ENCODE peak calls at places on chromosomes 3 and 15, in seven cellular contexts. O is upper lobe of right lung, K is GM06990, Z is Calu3, U is fibroblast of lung, I is mesothelial cell of epicardium, S is pancreas. L is an unnamed sample.

GRCh38 chr15:97909291-97909891 is 51.1 kb upstream of the ARRDC4 start:
- DNase-seq in O (peak), K (no peak), Z (peak), U (peak), I (peak), S (peak), L (peak)

GRCh38 chr3:37986479-37987314 is 3.9 kb upstream of the VILL start:
- DNase-seq in O (peak), K (no peak), Z (peak), U (no peak), I (no peak), S (peak), L (no peak)

GRCh38 chr3:139217633-139218032 is 126.2 kb upstream of the MRPS22 start:
- DNase-seq in O (no peak), K (no peak), Z (no peak), U (no peak), I (no peak), S (no peak), L (no peak)

GRCh38 chr3:39086066-39086657 is 21.3 kb downstream of the GORASP1 start:
- DNase-seq in O (no peak), K (no peak), Z (no peak), U (no peak), I (no peak), S (no peak), L (no peak)

GRCh38 chr3:184872200-184872599 is 60.2 kb downstream of the VPS8 start:
- DNase-seq in O (no peak), K (no peak), Z (no peak), U (no peak), I (no peak), S (no peak), L (no peak)

GRCh38 chr3:126124148-126124868 is 40.4 kb upstream of the SLC41A3 start:
- DNase-seq in O (peak), K (no peak), Z (no peak), U (no peak), I (no peak), S (peak), L (no peak)

GRCh38 chr3:38980972-38981371 is 70.8 kb downstream of the SCN11A start:
- DNase-seq in O (no peak), K (no peak), Z (no peak), U (no peak), I (no peak), S (no peak), L (no peak)

GRCh38 chr15:51097553-51098330 is 3.0 kb upstream of the TNFAIP8L3 start:
- DNase-seq in O (no peak), K (no peak), Z (no peak), U (peak), I (no peak), S (no peak), L (no peak)

GRCh38 chr15:59327942-59328341 is 44.7 kb downstream of the MYO1E start:
- DNase-seq in O (no peak), K (no peak), Z (no peak), U (no peak), I (no peak), S (no peak), L (no peak)

GRCh38 chr3:124834723-124835718 is 52.1 kb downstream of the ITGB5 start:
- DNase-seq in O (no peak), K (peak), Z (peak), U (peak), I (no peak), S (peak), L (peak)

GRCh38 chr3:84077479-84077878 is 881.3 kb upstream of the CADM2 start:
- DNase-seq in O (no peak), K (no peak), Z (no peak), U (no peak), I (no peak), S (no peak), L (no peak)

GRCh38 chr3:123751478-123751877 is 132.7 kb downstream of the MYLK start:
- DNase-seq in O (no peak), K (no peak), Z (no peak), U (no peak), I (no peak), S (no peak), L (no peak)

GRCh38 chr3:36678216-36679013 is 85.9 kb downstream of the DCLK3 start:
- DNase-seq in O (no peak), K (no peak), Z (no peak), U (peak), I (no peak), S (no peak), L (no peak)

GRCh38 chr3:174466471-174467054 is 392.6 kb upstream of the NAALADL2 start:
- DNase-seq in O (no peak), K (no peak), Z (no peak), U (peak), I (no peak), S (no peak), L (no peak)

GRCh38 chr3:104614564-104614963 is 752.1 kb upstream of the ALCAM start:
- DNase-seq in O (no peak), K (no peak), Z (no peak), U (no peak), I (no peak), S (no peak), L (no peak)

GRCh38 chr15:73965094-73965729 is 26.9 kb downstream of the STOML1 start:
- DNase-seq in O (peak), K (peak), Z (no peak), U (no peak), I (no peak), S (no peak), L (no peak)

GRCh38 chr3:16302082-16302631 is 37.1 kb downstream of the OXNAD1 start:
- DNase-seq in O (no peak), K (peak), Z (no peak), U (no peak), I (no peak), S (no peak), L (no peak)

GRCh38 chr3:125602752-125603649 is 7.7 kb upstream of the OSBPL11 start:
- DNase-seq in O (no peak), K (no peak), Z (peak), U (peak), I (no peak), S (no peak), L (no peak)

GRCh38 chr15:42863572-42864239 is 56.9 kb downstream of the TTBK2 start:
- DNase-seq in O (no peak), K (no peak), Z (no peak), U (no peak), I (no peak), S (peak), L (no peak)

GRCh38 chr3:71621802-71622537 is 38.4 kb upstream of the FOXP1 start:
- DNase-seq in O (no peak), K (no peak), Z (no peak), U (no peak), I (no peak), S (no peak), L (no peak)

GRCh38 chr3:20064387-20064786 is 24.1 kb downstream of the KAT2B start:
- DNase-seq in O (no peak), K (no peak), Z (no peak), U (no peak), I (no peak), S (no peak), L (no peak)

GRCh38 chr3:128579927-128580326 is 70.7 kb downstream of the RPN1 start:
- DNase-seq in O (no peak), K (no peak), Z (no peak), U (no peak), I (no peak), S (no peak), L (no peak)

GRCh38 chr3:51813539-51813938 is 34.5 kb upstream of the IQCF6 start:
- DNase-seq in O (no peak), K (no peak), Z (no peak), U (no peak), I (no peak), S (peak), L (no peak)

GRCh38 chr15:74172751-74173544 is 562 bp upstream of the ISLR start:
- DNase-seq in O (no peak), K (no peak), Z (no peak), U (peak), I (no peak), S (no peak), L (no peak)

GRCh38 chr3:105594219-105594618 is 227.5 kb downstream of the ALCAM start:
- DNase-seq in O (no peak), K (no peak), Z (no peak), U (peak), I (no peak), S (no peak), L (no peak)

GRCh38 chr3:194830401-194830800 is 144.7 kb downstream of the FAM43A start:
- DNase-seq in O (no peak), K (no peak), Z (no peak), U (no peak), I (no peak), S (no peak), L (no peak)

GRCh38 chr3:47413751-47414150 is 32.9 kb downstream of the PTPN23 start:
- DNase-seq in O (no peak), K (no peak), Z (no peak), U (no peak), I (no peak), S (no peak), L (no peak)

GRCh38 chr3:14393440-14394111 is 8.8 kb upstream of the SLC6A6 start:
- DNase-seq in O (no peak), K (no peak), Z (no peak), U (no peak), I (no peak), S (no peak), L (no peak)

GRCh38 chr3:29515451-29515850 is 234.6 kb downstream of the RBMS3 start:
- DNase-seq in O (no peak), K (peak), Z (no peak), U (no peak), I (no peak), S (no peak), L (no peak)

GRCh38 chr15:25060472-25060803 is 105.7 kb downstream of the SNRPN start:
- DNase-seq in O (peak), K (no peak), Z (no peak), U (no peak), I (peak), S (no peak), L (no peak)

GRCh38 chr15:33089878-33090757 is 104.4 kb downstream of the FMN1 start:
- DNase-seq in O (no peak), K (no peak), Z (no peak), U (peak), I (no peak), S (no peak), L (no peak)

GRCh38 chr15:68047826-68048225 is 6.3 kb upstream of the PIAS1 start:
- DNase-seq in O (no peak), K (no peak), Z (peak), U (no peak), I (no peak), S (no peak), L (no peak)

GRCh38 chr3:112770026-112770626 is 76.5 kb downstream of the CD200R1L start:
- DNase-seq in O (no peak), K (no peak), Z (peak), U (peak), I (no peak), S (no peak), L (no peak)

GRCh38 chr3:66372681-66373350 is 128.0 kb downstream of the LRIG1 start:
- DNase-seq in O (no peak), K (no peak), Z (no peak), U (no peak), I (no peak), S (peak), L (peak)

GRCh38 chr3:133884547-133885240 is 11.0 kb downstream of the RAB6B start:
- DNase-seq in O (no peak), K (no peak), Z (no peak), U (no peak), I (no peak), S (no peak), L (no peak)

DNA sequence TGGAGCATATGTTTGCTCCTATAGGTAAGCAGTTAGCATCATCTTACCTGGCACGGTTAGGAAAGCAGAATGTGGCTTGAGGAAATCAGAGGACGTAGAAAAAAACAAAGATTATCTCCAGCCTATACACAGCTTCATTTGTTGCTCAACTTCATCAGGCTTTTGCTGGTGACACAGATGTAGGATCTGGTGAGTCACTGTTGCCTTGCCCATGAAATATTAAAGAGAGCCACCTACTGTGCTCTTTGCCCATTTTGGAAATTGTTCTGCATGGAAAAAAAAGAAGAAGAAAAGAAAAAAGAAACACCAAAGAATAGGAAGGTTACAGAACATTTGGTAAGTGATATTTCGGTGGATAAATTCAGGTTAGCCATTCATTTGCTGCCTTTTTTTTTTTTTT is 3.8 kb downstream of the IL1RAP start:
- DNase-seq in O (no peak), K (no peak), Z (peak), U (peak), I (no peak), S (no peak), L (no peak)
- TF ChIP-seq CTCF in O (no peak), K (no peak), Z (no peak), U (no peak), I (no peak), S (no peak), L (no peak)

GRCh38 chr3:18445421-18446066 is 20.4 kb upstream of the SATB1 start:
- DNase-seq in O (no peak), K (peak), Z (no peak), U (no peak), I (no peak), S (no peak), L (peak)
- TF ChIP-seq CTCF in O (no peak), K (no peak), Z (no peak), U (no peak), I (peak), S (no peak), L (no peak)

GRCh38 chr3:99413504-99413903 is 224.9 kb upstream of the COL8A1 start:
- DNase-seq in O (no peak), K (no peak), Z (no peak), U (peak), I (no peak), S (no peak), L (no peak)

GRCh38 chr3:99419111-99419510 is 219.3 kb upstream of the COL8A1 start:
- DNase-seq in O (no peak), K (no peak), Z (no peak), U (no peak), I (no peak), S (no peak), L (no peak)

GRCh38 chr3:99418709-99419108 is 219.7 kb upstream of the COL8A1 start:
- DNase-seq in O (no peak), K (peak), Z (no peak), U (no peak), I (no peak), S (no peak), L (peak)

DNA sequence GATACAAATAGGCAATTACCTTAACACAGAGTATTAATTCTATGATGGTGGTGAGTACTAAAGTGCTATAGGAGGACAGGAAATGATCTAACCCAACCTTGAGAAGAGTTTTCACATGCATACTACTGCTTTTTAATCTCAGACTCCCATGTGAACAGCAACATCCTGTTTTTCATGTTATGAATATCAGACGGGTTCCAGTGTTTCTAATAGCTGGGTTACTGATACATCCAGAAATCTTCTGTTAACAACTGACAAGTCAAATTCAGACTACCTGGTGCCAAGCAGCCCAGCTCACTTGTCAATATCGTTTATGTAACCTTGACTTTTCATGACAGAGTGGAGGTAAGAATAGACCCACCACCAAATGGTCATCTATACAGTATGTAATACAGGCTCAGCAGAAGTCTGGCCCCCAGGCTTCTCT is 220.2 kb upstream of the COL8A1 start:
- DNase-seq in O (no peak), K (peak), Z (no peak), U (no peak), I (no peak), S (no peak), L (peak)
- TF ChIP-seq CTCF in O (no peak), K (no peak), Z (no peak), U (no peak), I (no peak), S (no peak), L (no peak)

DNA sequence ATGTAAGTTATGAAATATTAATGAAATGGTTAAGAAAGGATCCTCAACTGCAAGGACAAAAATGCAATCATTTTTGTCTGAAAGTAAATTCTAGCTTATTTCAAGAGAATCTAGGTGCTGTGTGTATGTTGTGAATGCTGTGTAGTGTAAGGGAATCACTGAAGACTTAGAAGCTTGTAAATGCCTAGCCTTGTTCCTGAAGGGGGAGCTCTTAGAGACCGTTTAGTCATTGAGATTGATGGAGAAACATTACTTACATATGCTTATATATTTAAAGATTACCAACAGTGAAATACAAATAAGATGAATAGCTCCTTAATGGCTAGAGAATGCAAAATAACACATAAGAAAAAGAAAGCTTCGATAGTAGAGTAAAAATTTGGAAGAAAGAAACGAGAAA is 67.9 kb downstream of the CNTN4 start:
- DNase-seq in O (no peak), K (no peak), Z (no peak), U (no peak), I (no peak), S (no peak), L (no peak)
- TF ChIP-seq CTCF in O (peak), K (peak), Z (no peak), U (no peak), I (no peak), S (no peak), L (no peak)

DNA sequence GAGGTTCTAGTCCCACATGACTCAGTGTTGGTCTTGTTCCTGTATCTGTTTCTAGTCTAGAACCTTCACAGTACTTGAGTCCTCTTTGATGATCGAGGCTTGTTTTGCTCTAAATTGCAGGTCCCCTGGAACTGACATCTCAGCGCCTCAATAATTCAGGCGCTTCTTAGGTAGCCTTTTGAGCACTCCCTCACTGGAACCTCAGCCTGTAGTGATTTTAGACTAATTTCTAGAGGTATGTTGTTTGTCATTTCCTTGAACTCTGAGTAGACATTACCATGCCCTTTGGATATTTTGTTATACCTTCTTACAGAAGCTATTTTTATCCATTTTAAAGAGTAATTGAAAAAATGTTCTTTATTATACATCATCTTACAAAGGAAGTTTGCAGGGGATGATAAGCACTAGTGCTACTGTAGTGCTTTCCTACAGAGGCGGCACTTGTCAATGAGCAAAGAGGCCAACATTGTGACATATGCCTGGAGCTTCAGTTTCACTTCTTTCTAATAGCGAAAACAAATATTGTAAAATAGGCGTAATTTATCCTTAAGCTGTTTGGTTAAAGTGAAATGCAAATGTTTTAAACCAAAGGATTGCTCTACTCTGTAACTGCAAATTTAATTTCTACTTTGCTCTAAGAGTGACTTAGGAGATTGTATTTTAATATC is 75.7 kb downstream of the EFL1 start:
- DNase-seq in O (no peak), K (peak), Z (no peak), U (no peak), I (no peak), S (no peak), L (peak)
- TF ChIP-seq CTCF in O (no peak), K (no peak), Z (no peak), U (no peak), I (no peak), S (no peak), L (no peak)

GRCh38 chr3:44989636-44990373 is 13.8 kb downstream of the EXOSC7 start:
- DNase-seq in O (no peak), K (no peak), Z (no peak), U (no peak), I (no peak), S (no peak), L (no peak)

GRCh38 chr3:44989141-44989540 is 13.1 kb downstream of the EXOSC7 start:
- DNase-seq in O (no peak), K (no peak), Z (no peak), U (no peak), I (no peak), S (no peak), L (no peak)

GRCh38 chr3:44987318-44987717 is 11.3 kb downstream of the EXOSC7 start:
- DNase-seq in O (no peak), K (no peak), Z (no peak), U (no peak), I (no peak), S (no peak), L (no peak)

GRCh38 chr3:44991326-44991725 is 15.3 kb downstream of the EXOSC7 start:
- DNase-seq in O (no peak), K (no peak), Z (no peak), U (no peak), I (no peak), S (no peak), L (no peak)

DNA sequence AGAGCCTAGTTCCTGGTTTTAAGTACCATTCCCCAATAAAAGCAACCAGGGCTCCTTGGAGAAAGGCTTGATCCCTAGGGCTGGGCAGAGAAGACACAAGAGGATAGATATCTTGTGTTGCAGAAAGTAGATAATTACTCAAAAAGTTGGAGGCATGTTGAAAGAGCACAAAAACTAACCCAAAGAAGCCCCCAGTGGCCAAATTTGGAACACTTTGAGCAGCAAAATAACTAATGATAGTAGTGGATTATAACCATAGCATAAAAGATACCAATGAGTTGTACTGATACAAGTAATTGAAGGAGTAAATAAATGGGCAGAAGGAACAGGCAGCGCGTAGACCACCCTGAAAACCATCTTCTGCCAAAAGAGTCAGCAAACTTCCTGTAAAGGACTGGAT is 12.0 kb downstream of the EXOSC7 start:
- DNase-seq in O (no peak), K (no peak), Z (no peak), U (peak), I (no peak), S (no peak), L (no peak)
- TF ChIP-seq CTCF in O (peak), K (peak), Z (peak), U (peak), I (peak), S (peak), L (no peak)

DNA sequence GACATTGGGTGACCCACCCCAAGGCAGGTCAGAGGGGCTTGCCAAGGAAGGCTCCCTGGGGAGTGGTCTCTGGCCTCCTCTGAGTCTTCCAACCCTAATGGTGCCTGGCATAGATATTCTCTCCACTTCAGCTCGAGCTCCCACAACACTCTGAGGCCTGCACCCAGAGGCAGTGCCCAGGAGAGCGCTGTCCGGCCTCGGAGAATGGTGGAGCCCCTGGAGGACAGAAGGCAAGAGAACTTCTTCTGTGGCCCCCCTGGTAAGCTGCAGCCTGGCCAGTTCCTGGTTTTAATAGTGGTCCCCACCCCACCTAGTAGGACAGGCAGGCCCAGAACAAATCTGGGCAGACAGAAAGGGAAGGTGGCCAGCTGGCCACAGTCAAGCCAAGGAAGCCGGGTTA is 7.0 kb downstream of the DISP2 start:
- DNase-seq in O (no peak), K (no peak), Z (no peak), U (no peak), I (no peak), S (no peak), L (no peak)
- TF ChIP-seq CTCF in O (no peak), K (no peak), Z (no peak), U (no peak), I (no peak), S (no peak), L (no peak)

L was measured in GM20000.